ENCODE peak calls at places on chromosomes 3 and 15, in six cellular contexts. E is H9; R is CD8-positive, alpha-beta T cell; I is uterus; N is transverse colon; V is tibial artery. C is an unnamed sample.

GRCh38 chr3:39349080-39349479 is 19.6 kb downstream of the CCR8 start:
- DNase-seq in V (no peak), N (no peak), R (no peak), I (no peak), E (no peak), C (no peak)

GRCh38 chr3:10189557-10190374 is 25.0 kb downstream of the IRAK2 start:
- DNase-seq in I (peak; percentile 66), V (peak; percentile 97), N (peak; percentile 78), E (no peak), R (peak; percentile 38), C (peak; percentile 94)

GRCh38 chr3:138070006-138070405 is 45.4 kb downstream of the DZIP1L start:
- DNase-seq in N (no peak), R (no peak), I (no peak), E (no peak), V (no peak), C (no peak)

GRCh38 chr3:134353831-134354611 is 20.2 kb downstream of the AMOTL2 start:
- DNase-seq in N (peak; percentile 38), E (no peak), V (no peak), I (no peak), R (no peak), C (no peak)

GRCh38 chr3:127791221-127791913 is 30.9 kb downstream of the MGLL start:
- DNase-seq in N (peak; percentile 62), I (no peak), R (no peak), V (no peak), E (peak; percentile 62), C (peak; percentile 28)

GRCh38 chr15:84826369-84826823 is 9.2 kb downstream of the ALPK3 start:
- DNase-seq in N (peak; percentile 50), V (peak; percentile 83), I (no peak), R (no peak), E (peak; percentile 83), C (no peak)

GRCh38 chr15:53974813-53975212 is 3.4 kb upstream of the UNC13C start:
- DNase-seq in R (no peak), E (no peak), I (no peak), V (no peak), N (no peak), C (no peak)

GRCh38 chr3:52119826-52120225 is 34.4 kb downstream of the POC1A start:
- DNase-seq in E (no peak), N (no peak), I (no peak), V (no peak), R (no peak), C (no peak)

GRCh38 chr3:99325407-99325806 is 313.0 kb upstream of the COL8A1 start:
- DNase-seq in R (no peak), E (no peak), V (no peak), I (no peak), N (no peak), C (no peak)

GRCh38 chr15:65069179-65069578 is 1.4 kb upstream of the RASL12 start:
- DNase-seq in I (peak; percentile 83), E (no peak), V (no peak), R (no peak), N (peak; percentile 50), C (no peak)

GRCh38 chr3:23492057-23492456 is 288.9 kb downstream of the UBE2E2 start:
- DNase-seq in N (no peak), E (no peak), V (no peak), R (no peak), I (no peak), C (no peak)

GRCh38 chr3:117131259-117131658 is 421.7 kb downstream of the TUSC7 start:
- DNase-seq in E (no peak), R (no peak), V (no peak), N (peak; percentile 19), I (peak; percentile 14), C (no peak)

GRCh38 chr3:46463120-46463867 is 1.4 kb downstream of the LTF start:
- DNase-seq in N (no peak), E (peak; percentile 15), R (no peak), V (no peak), I (no peak), C (no peak)

GRCh38 chr3:169886671-169887070 is 16.9 kb upstream of the LRRC31 start:
- DNase-seq in I (peak; percentile 50), E (no peak), R (no peak), N (no peak), V (peak; percentile 85), C (peak; percentile 63)

GRCh38 chr15:35166730-35167359 is 81.8 kb upstream of the NANOGP8 start:
- DNase-seq in V (no peak), R (no peak), E (no peak), N (no peak), I (no peak), C (no peak)

GRCh38 chr15:67511606-67512005 is 9.3 kb upstream of the C15orf61 start:
- DNase-seq in I (no peak), E (no peak), R (no peak), N (no peak), V (no peak), C (no peak)

GRCh38 chr15:48397841-48398240 is 66.6 kb downstream of the DUT start:
- DNase-seq in I (no peak), N (no peak), R (no peak), E (no peak), V (no peak), C (no peak)

GRCh38 chr3:13536832-13537231 is 12.1 kb upstream of the FBLN2 start:
- DNase-seq in R (no peak), I (no peak), E (no peak), V (no peak), N (no peak), C (no peak)

GRCh38 chr3:154121236-154122095 is at the start of gene ARHGEF26:
- DNase-seq in R (peak; percentile 61), E (peak; percentile 92), I (peak; percentile 90), N (peak; percentile 91), V (peak; percentile 92), C (peak; percentile 92)

GRCh38 chr3:127423856-127424765 is 136.3 kb upstream of the PRR20G start:
- DNase-seq in V (peak; percentile 45), R (no peak), N (no peak), E (peak; percentile 36), I (no peak), C (no peak)

GRCh38 chr3:31709005-31709404 is 176.3 kb downstream of the STT3B start:
- DNase-seq in N (no peak), E (no peak), R (no peak), V (no peak), I (no peak), C (no peak)

GRCh38 chr3:15602146-15602536 is 596 bp downstream of the BTD start:
- DNase-seq in I (no peak), V (no peak), E (no peak), N (no peak), R (no peak), C (no peak)

GRCh38 chr3:4241595-4242170 is 61.5 kb upstream of the SETMAR start:
- DNase-seq in R (no peak), E (no peak), I (no peak), V (no peak), N (no peak), C (no peak)

GRCh38 chr15:37166402-37166801 is 66.1 kb upstream of the MEIS2 start:
- DNase-seq in I (no peak), R (no peak), V (no peak), E (no peak), N (no peak), C (no peak)

GRCh38 chr15:36911322-36911944 is 188.9 kb downstream of the MEIS2 start:
- DNase-seq in R (no peak), E (no peak), I (no peak), N (no peak), V (no peak), C (no peak)

GRCh38 chr15:35040339-35041255 is 44.5 kb downstream of the NANOGP8 start:
- DNase-seq in I (no peak), E (no peak), V (no peak), R (no peak), N (no peak), C (no peak)

GRCh38 chr3:184584001-184584891 is 22.7 kb downstream of the EPHB3 start:
- DNase-seq in V (no peak), R (no peak), E (peak; percentile 69), I (no peak), N (no peak), C (no peak)

DNA sequence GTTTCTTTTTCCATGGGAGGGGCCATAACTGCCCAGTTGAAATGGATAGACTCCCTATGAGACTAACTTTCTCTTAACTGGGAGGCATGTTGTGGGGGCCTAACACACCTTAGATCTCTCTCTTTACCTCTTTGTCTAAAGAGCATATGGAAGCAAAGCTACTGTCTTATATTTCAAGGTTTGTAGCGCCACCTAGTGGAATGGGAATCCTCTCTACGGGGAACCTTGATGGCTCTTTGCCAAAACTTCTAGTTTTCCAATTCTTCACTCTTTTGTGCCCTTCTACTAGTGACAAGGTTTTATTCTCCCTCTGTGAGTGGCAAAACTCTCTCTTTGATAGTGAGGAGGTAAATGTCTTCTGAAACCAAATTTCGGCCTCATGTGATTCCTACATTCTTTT is 1030.4 kb upstream of the CADM2 start:
- DNase-seq in I (no peak), V (no peak), N (no peak), E (no peak), R (no peak), C (no peak)
- TF ChIP-seq CTCF in I (no peak), V (no peak), N (no peak), E (peak; percentile 76), R (no peak), C (no peak)

GRCh38 chr15:38651328-38652038 is 86.9 kb upstream of the RASGRP1 start:
- DNase-seq in E (no peak), I (no peak), N (peak; percentile 15), V (no peak), R (peak; percentile 68), C (no peak)
- H3K4me1 ChIP-seq in E (no peaks in the 10 kb centered on the region), I (no peaks in the 10 kb centered on the region), N (peaks cover 8% of the 10 kb centered on the region), V (no peaks in the 10 kb centered on the region), R (peaks cover 89% of the 10 kb centered on the region), C (no peaks in the 10 kb centered on the region)

GRCh38 chr3:88221726-88222125 is 72.0 kb downstream of the C3orf38 start:
- DNase-seq in R (no peak), N (no peak), I (no peak), V (no peak), E (no peak), C (no peak)

GRCh38 chr3:88222343-88222742 is 72.6 kb downstream of the C3orf38 start:
- DNase-seq in E (no peak), I (no peak), R (no peak), N (no peak), V (no peak), C (no peak)

GRCh38 chr3:88220126-88220525 is 70.4 kb downstream of the C3orf38 start:
- DNase-seq in I (no peak), V (no peak), R (no peak), N (no peak), E (no peak), C (no peak)

DNA sequence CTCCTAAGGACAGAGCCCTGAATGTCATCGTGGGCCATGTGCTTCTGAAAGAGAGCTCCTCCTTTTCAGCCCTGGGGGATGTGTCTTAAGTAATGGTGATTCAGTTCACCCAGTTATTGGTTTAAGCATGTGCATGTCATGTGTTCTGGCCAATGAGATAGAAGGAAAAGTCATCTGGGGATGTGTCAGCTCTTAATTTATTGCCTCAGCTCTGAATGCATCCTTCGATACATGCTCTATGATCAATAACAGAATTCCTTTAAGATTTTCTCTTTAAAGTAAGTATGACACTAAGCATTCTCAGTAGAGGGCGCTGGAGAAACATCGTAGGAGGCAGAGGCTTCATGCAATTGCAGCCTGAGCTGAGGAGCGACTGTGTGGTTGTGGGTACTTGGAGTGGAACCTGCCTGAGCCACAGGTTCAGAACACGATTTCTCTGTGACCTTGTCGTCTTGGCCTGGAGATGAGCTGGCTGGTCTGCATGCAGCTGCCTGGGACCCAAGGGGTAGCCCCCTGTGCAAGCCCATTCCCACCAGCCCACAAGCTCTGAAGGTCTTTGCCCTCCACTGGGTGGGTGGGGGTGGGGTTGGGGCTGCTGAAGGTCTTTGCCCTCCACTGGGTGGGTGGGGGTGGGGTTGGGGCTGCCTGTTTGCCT is 69.5 kb downstream of the C3orf38 start:
- DNase-seq in R (no peak), I (no peak), N (peak; percentile 39), E (peak; percentile 80), V (no peak), C (no peak)
- TF ChIP-seq CTCF in R (no peak), I (no peak), N (peak; percentile 44), E (peak; percentile 83), V (no peak), C (peak; percentile 24)

GRCh38 chr3:71051259-71051595 is 532.3 kb downstream of the FOXP1 start:
- DNase-seq in V (no peak), E (no peak), N (no peak), R (no peak), I (no peak), C (no peak)
- H3K4me1 ChIP-seq in V (peaks cover 65% of the 10 kb centered on the region), E (peaks cover 34% of the 10 kb centered on the region), N (peaks cover 98% of the 10 kb centered on the region), R (peaks cover 96% of the 10 kb centered on the region), I (peaks cover 44% of the 10 kb centered on the region), C (peaks cover 41% of the 10 kb centered on the region)